ENCODE peak calls at places on chromosomes 4 and X, in eight cellular contexts. D is GM12878, J is esophagus muscularis mucosa, F is transverse colon, X is spleen, E is HCT116, I is SK-N-SH, R is stomach. M is an unnamed sample.

GRCh38 chr4:48331577-48332340 is 9.6 kb upstream of the SLAIN2 start:
- DNase-seq in E (no peak), J (no peak), R (no peak), D (no peak), I (no peak), F (no peak), X (no peak), M (no peak)

GRCh38 chr4:148747721-148748268 is 305.6 kb upstream of the NR3C2 start:
- DNase-seq in F (no peak), X (no peak), I (no peak), D (no peak), J (no peak), E (no peak), R (no peak), M (no peak)

GRCh38 chr4:143252478-143252877 is 67.8 kb downstream of the USP38 start:
- DNase-seq in J (no peak), I (no peak), E (no peak), D (no peak), F (no peak), R (no peak), X (no peak), M (no peak)

GRCh38 chr4:87555751-87556619 is 26.8 kb upstream of the SPARCL1 start:
- DNase-seq in E (no peak), R (no peak), D (no peak), I (no peak), J (peak), X (no peak), F (no peak), M (no peak)

GRCh38 chr4:101439926-101440325 is 92.6 kb upstream of the PPP3CA start:
- DNase-seq in F (no peak), I (no peak), R (no peak), E (no peak), D (no peak), J (no peak), X (no peak), M (no peak)

GRCh38 chr4:154551872-154552686 is 1.9 kb upstream of the PLRG1 start:
- DNase-seq in I (peak), R (peak), J (no peak), X (peak), E (peak), D (peak), F (peak), M (peak)

GRCh38 chrX:151174581-151175282 is 1.7 kb upstream of the GPR50 start:
- DNase-seq in X (no peak), I (no peak), F (no peak), J (no peak), D (no peak), E (no peak), R (no peak), M (no peak)

GRCh38 chrX:53312946-53313745 is 31.8 kb upstream of the IQSEC2 start:
- DNase-seq in R (peak), D (peak), F (peak), I (peak), E (peak), J (no peak), X (no peak), M (peak)

GRCh38 chr4:10320130-10320529 is 137.1 kb downstream of the ZNF518B start:
- DNase-seq in E (no peak), J (no peak), X (no peak), F (no peak), R (no peak), I (no peak), D (no peak), M (no peak)

GRCh38 chrX:16512401-16512776 is 137.6 kb upstream of the S100G start:
- DNase-seq in D (no peak), R (no peak), E (no peak), X (no peak), J (no peak), F (no peak), I (no peak), M (no peak)

GRCh38 chr4:28654618-28655017 is 1794.0 kb downstream of the STIM2 start:
- DNase-seq in I (no peak), R (no peak), D (no peak), E (no peak), X (no peak), J (no peak), F (no peak), M (no peak)

GRCh38 chr4:182174979-182175378 is 68.2 kb upstream of the TENM3 start:
- DNase-seq in I (no peak), R (no peak), D (no peak), F (no peak), E (no peak), J (no peak), X (no peak), M (no peak)

GRCh38 chrX:110241816-110242215 is 76.1 kb downstream of the AMMECR1 start:
- DNase-seq in I (no peak), E (no peak), R (peak), X (no peak), D (no peak), J (no peak), F (peak), M (no peak)

GRCh38 chr4:89357346-89357745 is 49.7 kb upstream of the GPRIN3 start:
- DNase-seq in I (no peak), J (no peak), F (no peak), X (no peak), D (no peak), E (no peak), R (no peak), M (no peak)

GRCh38 chr4:903066-904046 is 28.8 kb downstream of the GAK start:
- DNase-seq in I (no peak), X (no peak), E (no peak), R (no peak), F (no peak), D (no peak), J (no peak), M (no peak)

GRCh38 chrX:24566233-24566632 is 80.9 kb downstream of the PCYT1B start:
- DNase-seq in D (no peak), I (no peak), J (no peak), R (no peak), F (no peak), E (no peak), X (no peak), M (no peak)

GRCh38 chr4:154332681-154333421 is 158.7 kb downstream of the DCHS2 start:
- DNase-seq in D (peak), R (no peak), E (no peak), J (no peak), I (peak), F (peak), X (peak), M (no peak)

GRCh38 chr4:87422104-87423052 is at the start of gene NUDT9:
- DNase-seq in J (peak), D (peak), X (peak), I (peak), R (peak), F (peak), E (peak), M (peak)

GRCh38 chrX:131609480-131609879 is 65.6 kb downstream of the OR13H1 start:
- DNase-seq in D (no peak), I (no peak), E (no peak), F (no peak), R (no peak), J (no peak), X (no peak), M (no peak)

GRCh38 chr4:8191136-8191747 is 7.8 kb upstream of the SH3TC1 start:
- DNase-seq in E (peak), I (no peak), X (peak), J (peak), R (peak), D (peak), F (peak), M (no peak)

GRCh38 chr4:28832445-28832844 is 1887.7 kb upstream of the PCDH7 start:
- DNase-seq in X (no peak), D (no peak), E (no peak), R (no peak), J (no peak), I (no peak), F (no peak), M (no peak)

DNA sequence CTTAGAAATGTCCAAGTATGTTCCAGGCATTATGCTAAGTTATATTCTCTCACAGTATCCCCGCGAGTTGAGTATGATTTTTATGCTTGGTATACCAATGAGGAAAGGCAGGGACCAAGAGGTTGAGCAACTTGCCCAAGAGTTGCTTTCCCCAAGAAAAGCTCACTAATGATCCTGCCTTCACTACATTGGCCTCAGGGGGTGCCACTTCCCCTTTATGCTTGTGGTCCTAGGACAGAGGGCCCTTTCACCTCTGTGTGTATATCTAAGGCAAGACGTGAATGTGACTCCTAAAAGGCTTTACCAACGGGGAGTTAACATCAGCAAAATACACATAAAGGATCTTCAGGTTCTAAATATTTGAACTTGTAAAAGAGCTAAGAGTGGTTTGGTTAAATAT is 164.4 kb upstream of the CPEB2 start:
- DNase-seq in R (no peak), F (no peak), E (no peak), X (no peak), J (no peak), D (no peak), I (no peak), M (no peak)
- TF ChIP-seq POLR2AphosphoS5 in R (no peak), F (no peak), E (no peak), X (no peak), J (no peak), D (no peak), I (no peak), M (no peak)

GRCh38 chr4:107034091-107034698 is 1.9 kb downstream of the DKK2 start:
- DNase-seq in J (no peak), I (peak), D (no peak), X (peak), E (no peak), F (peak), R (no peak), M (no peak)
- H3K4me3 ChIP-seq in J (peak), I (peak), D (no peak), X (peak), E (no peak), F (peak), R (peak), M (peak)

DNA sequence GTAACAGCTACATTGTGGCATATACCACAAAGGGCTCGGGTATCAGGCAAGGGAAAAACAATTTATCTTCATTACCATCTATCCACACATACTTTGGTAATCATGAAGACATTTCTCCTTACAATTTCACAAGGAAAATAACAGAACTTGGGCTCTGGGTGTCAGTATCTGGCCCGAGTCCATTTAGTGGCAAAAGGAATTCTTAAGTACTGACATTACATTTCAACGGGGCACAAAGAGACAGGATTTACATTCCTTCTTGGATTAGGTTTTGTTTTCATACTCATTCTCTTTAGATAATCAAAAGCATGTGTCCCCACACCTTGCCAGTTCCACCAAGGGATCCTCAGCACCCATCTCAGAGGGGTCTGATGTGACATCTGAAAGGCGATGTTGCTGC is 118.4 kb downstream of the PALLD start:
- DNase-seq in I (no peak), R (no peak), X (no peak), E (no peak), J (no peak), F (no peak), D (no peak), M (no peak)
- TF ChIP-seq POLR2AphosphoS5 in I (peak), R (no peak), X (no peak), E (no peak), J (peak), F (no peak), D (no peak), M (no peak)

GRCh38 chrX:68304602-68305001 is 128.7 kb downstream of the OPHN1 start:
- DNase-seq in F (no peak), D (no peak), I (no peak), X (no peak), R (no peak), E (no peak), J (no peak), M (no peak)
- H3K4me3 ChIP-seq in F (no peak), D (no peak), I (no peak), X (no peak), R (no peak), E (no peak), J (no peak), M (no peak)

GRCh38 chrX:54819201-54819600 is 11.7 kb downstream of the MAGED2 start:
- DNase-seq in F (no peak), X (peak), R (no peak), D (no peak), J (no peak), I (no peak), E (no peak), M (no peak)

GRCh38 chrX:54821310-54821709 is 13.8 kb downstream of the MAGED2 start:
- DNase-seq in E (no peak), J (no peak), I (no peak), F (no peak), R (no peak), D (no peak), X (no peak), M (no peak)

GRCh38 chrX:54818221-54818620 is 10.7 kb downstream of the MAGED2 start:
- DNase-seq in R (no peak), J (no peak), I (no peak), E (no peak), D (no peak), X (no peak), F (no peak), M (no peak)

GRCh38 chrX:54820737-54821136 is 13.2 kb downstream of the MAGED2 start:
- DNase-seq in J (no peak), R (no peak), F (no peak), D (no peak), E (no peak), I (no peak), X (no peak), M (no peak)

DNA sequence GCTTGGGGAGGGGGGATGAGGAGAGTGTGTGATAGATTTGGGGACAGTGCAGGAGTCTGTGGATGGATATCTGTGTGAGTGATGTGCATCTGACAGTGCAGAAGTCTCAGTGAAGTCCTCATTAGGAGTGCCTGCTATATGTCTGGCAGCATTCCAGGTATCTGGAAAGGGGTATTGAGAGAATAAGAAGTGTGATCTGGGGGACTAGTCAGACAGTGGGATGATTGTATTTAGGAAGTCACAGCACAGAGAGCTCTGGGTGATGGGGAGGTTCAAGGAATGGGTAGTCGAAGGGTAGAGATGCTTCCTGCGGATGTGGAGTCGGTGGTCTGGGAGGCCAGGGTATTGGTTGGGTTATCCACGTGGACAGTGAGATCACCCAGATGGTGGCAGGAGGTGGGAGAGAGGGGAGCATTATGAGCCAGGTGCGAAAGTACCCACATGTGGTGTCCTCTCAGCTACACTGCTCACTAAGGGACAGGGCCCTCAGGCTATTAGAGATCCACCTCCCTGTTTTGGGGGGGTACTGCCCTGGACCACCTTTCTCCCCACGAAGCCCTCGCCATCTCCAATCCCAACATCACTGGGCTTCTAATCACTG is 9.8 kb downstream of the MAGED2 start:
- DNase-seq in I (peak), R (no peak), J (no peak), F (no peak), D (no peak), E (no peak), X (no peak), M (no peak)
- TF ChIP-seq POLR2AphosphoS5 in I (peak), R (no peak), J (no peak), F (no peak), D (no peak), E (no peak), X (no peak), M (no peak)

DNA sequence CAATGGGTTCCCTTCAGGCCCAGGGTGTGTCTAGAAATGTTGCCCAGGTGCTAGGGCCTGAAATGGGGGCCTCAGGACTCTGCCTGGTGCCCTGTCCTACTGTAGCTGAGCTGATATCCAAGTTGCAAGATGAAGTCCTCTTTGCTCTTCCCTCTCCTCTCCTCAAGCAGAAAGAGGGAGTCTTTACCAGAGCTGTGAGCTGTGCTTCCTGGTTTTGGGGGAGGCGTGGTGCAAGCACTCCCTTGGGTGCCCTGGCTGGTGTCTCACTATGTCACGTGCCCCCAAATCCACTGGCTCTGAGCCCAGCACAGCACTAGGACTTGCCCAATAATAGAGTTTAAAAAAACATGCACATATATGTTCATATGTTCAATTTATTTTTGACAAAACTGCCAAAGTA is 29.3 kb upstream of the CT47A1 start:
- DNase-seq in X (no peak), E (no peak), I (no peak), D (no peak), R (no peak), J (no peak), F (no peak), M (no peak)
- H3K4me3 ChIP-seq in X (no peak), E (no peak), I (no peak), D (no peak), R (no peak), J (no peak), F (no peak), M (no peak)

GRCh38 chr4:55079451-55080173 is 45.8 kb downstream of the KDR start:
- DNase-seq in F (no peak), J (peak), X (no peak), E (no peak), I (no peak), D (no peak), R (no peak), M (no peak)
- TF ChIP-seq POLR2AphosphoS5 in F (no peak), J (no peak), X (no peak), E (no peak), I (no peak), D (no peak), R (no peak), M (no peak)

DNA sequence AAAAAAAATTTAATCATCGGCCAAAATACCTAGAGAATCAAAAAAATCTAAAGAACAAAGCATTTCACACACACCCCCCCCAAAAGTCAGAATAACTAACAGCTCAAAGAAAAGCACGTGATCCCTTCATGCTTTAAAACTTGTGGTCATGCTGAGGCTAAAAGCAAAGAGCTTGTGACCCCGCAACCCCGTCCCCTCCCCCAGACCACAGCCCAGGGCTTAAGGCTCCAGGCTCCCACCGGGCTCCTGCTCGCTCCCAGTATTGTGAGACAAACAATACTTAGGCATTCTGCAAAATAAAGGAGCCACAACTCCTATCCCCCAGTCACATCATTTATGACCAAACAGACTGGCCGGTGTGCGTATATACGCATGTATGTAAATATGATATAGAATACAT is 62.1 kb upstream of the CCDC160 start:
- DNase-seq in X (no peak), J (no peak), D (no peak), F (no peak), E (no peak), R (no peak), I (no peak), M (no peak)
- H3K4me3 ChIP-seq in X (no peak), J (no peak), D (no peak), F (no peak), E (no peak), R (no peak), I (no peak), M (no peak)